ENCODE peak calls at places on chromosomes 1 and 21, in four cellular contexts. T is naive thymus-derived CD4-positive, alpha-beta T cell; A is upper lobe of right lung; P is Peyer's patch. E is an unnamed sample.

GRCh38 chr1:53484705-53485477 is 25.7 kb downstream of the DMRTB1 start:
- DNase-seq in T (no peak), A (no peak), P (no peak), E (no peak)

GRCh38 chr1:234535208-234535607 is 56.2 kb upstream of the TARBP1 start:
- DNase-seq in T (no peak), A (no peak), P (no peak), E (no peak)

GRCh38 chr1:162391790-162392563 is 10.4 kb downstream of the C1orf226 start:
- DNase-seq in T (no peak), A (no peak), P (no peak), E (no peak)

GRCh38 chr21:40631201-40631600 is 215.8 kb downstream of the DSCAM start:
- DNase-seq in T (no peak), A (no peak), P (no peak), E (no peak)

GRCh38 chr1:206460846-206461426 is 9.3 kb upstream of the IKBKE start:
- DNase-seq in T (no peak), A (peak; percentile 61), P (no peak), E (no peak)

GRCh38 chr1:200556005-200556404 is 64.5 kb downstream of the KIF14 start:
- DNase-seq in T (no peak), A (no peak), P (no peak), E (no peak)

GRCh38 chr1:119659628-119660027 is 11.6 kb upstream of the ZNF697 start:
- DNase-seq in T (no peak), A (no peak), P (no peak), E (peak; percentile 47)

GRCh38 chr1:24988560-24988912 is 58.5 kb upstream of the RUNX3 start:
- DNase-seq in T (no peak), A (no peak), P (no peak), E (no peak)

GRCh38 chr1:12206238-12206637 is 23.6 kb upstream of the VPS13D start:
- DNase-seq in T (no peak), A (no peak), P (no peak), E (no peak)

GRCh38 chr1:31955917-31956736 is 18.0 kb upstream of the PTP4A2 start:
- DNase-seq in T (peak; percentile 44), A (peak; percentile 85), P (peak; percentile 81), E (peak; percentile 86)

GRCh38 chr1:61490924-61491323 is 234.0 kb downstream of the TM2D1 start:
- DNase-seq in T (no peak), A (no peak), P (no peak), E (no peak)

GRCh38 chr21:46039891-46040660 is 57.8 kb upstream of the COL6A2 start:
- DNase-seq in T (no peak), A (no peak), P (no peak), E (no peak)

GRCh38 chr1:6599141-6599975 is 3.3 kb downstream of the KLHL21 start:
- DNase-seq in T (peak; percentile 69), A (no peak), P (peak; percentile 79), E (no peak)

GRCh38 chr1:32753532-32754281 is 51.1 kb upstream of the SYNC start:
- DNase-seq in T (peak; percentile 66), A (peak; percentile 88), P (peak; percentile 72), E (peak; percentile 82)

GRCh38 chr1:68811806-68812205 is 314.9 kb upstream of the DEPDC1 start:
- DNase-seq in T (no peak), A (no peak), P (no peak), E (no peak)

GRCh38 chr21:38351961-38352521 is 95.2 kb downstream of the KCNJ15 start:
- DNase-seq in T (no peak), A (no peak), P (no peak), E (no peak)

DNA sequence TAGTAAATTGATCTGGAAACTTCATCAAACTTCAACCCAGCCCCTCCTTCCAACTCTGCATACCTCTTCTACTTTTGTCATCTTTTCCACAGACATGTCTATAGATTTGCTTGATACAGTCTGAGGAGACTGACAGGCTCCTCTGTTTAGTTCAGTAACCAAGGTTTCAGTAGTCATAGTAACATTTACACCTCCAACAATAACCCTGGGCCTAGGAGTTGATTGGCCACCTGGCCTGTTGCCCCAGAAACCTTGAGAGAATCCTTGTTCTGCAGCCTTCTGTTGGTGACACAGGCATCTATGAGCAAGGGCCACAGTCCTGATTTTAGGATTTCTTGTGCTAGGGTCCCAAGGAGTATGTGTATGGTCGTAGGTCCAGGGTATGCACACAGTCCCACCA is at the start of gene CFAP141:
- DNase-seq in T (peak; percentile 13), A (no peak), P (no peak), E (no peak)
- H3K4me1 ChIP-seq in T (no peaks in the 10 kb centered on the region), A (no peaks in the 10 kb centered on the region), P (no peaks in the 10 kb centered on the region), E (no peaks in the 10 kb centered on the region)

DNA sequence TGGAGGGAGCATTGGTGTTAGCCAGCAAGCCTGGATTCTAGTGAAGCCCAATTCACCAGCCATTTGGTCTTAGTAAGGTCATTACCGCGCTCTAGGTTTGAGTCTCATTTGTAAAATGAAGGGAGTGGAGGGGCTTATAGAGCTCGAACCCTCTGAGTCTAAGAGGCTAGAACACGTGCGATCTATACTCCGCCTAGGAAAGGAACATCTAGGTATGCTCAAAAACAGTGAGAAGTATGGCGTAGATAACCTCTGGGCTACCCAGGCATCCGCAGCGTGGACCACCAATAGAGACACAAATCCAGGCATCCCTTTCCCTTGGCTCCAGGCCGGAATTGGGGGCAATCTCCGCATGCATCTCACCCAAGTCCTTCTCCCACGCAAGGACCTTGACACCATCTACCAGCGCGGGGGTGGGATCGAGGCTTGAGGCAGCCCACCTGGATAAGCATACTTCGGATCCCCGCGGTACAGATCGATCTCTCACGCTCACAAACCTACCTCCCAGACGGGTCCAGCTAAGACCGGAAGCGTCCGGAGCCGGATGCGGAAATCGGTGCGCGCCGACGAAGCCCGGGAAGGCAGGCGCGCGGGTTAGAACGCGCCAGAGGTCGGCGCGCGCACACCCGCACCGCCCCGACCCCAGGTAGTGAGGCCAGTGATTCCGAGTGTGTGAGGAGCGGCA is at the start of gene METTL25B:
- DNase-seq in T (peak; percentile 76), A (peak; percentile 94), P (peak; percentile 79), E (peak; percentile 89)
- H3K4me1 ChIP-seq in T (peaks cover 40% of the 10 kb centered on the region), A (peaks cover 39% of the 10 kb centered on the region), P (peaks cover 32% of the 10 kb centered on the region), E (peaks cover 48% of the 10 kb centered on the region)

DNA sequence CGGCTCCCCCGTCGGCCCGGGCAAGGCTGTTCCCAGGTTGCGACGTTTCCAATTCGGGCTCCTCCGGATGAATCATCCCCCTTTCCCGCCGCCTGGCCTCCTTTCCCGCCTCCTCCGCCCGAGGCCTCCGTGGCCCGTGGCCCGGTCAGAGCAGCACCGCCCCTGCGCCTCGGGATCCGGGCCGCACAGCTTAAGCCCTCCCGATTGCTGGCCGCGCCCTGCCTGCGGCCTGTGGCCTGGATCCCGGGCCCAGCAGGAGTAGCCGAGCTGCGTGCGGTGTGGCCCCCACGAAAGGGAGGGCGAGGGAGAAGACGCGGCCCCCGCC is 1.1 kb downstream of the TMEM200B start:
- DNase-seq in T (no peak), A (peak; percentile 70), P (no peak), E (peak; percentile 50)
- H3K4me1 ChIP-seq in T (peaks cover 6% of the 10 kb centered on the region), A (peaks cover 18% of the 10 kb centered on the region), P (peaks cover 16% of the 10 kb centered on the region), E (peaks cover 27% of the 10 kb centered on the region)

GRCh38 chr1:207811319-207811718 is 59.5 kb downstream of the CD46 start:
- DNase-seq in T (no peak), A (no peak), P (no peak), E (no peak)

GRCh38 chr1:207808911-207809555 is 57.2 kb downstream of the CD46 start:
- DNase-seq in T (no peak), A (no peak), P (no peak), E (no peak)

GRCh38 chr1:207811920-207812720 is 60.3 kb downstream of the CD46 start:
- DNase-seq in T (no peak), A (peak; percentile 84), P (no peak), E (peak; percentile 81)

GRCh38 chr1:207810173-207810572 is 58.3 kb downstream of the CD46 start:
- DNase-seq in T (no peak), A (no peak), P (no peak), E (no peak)

DNA sequence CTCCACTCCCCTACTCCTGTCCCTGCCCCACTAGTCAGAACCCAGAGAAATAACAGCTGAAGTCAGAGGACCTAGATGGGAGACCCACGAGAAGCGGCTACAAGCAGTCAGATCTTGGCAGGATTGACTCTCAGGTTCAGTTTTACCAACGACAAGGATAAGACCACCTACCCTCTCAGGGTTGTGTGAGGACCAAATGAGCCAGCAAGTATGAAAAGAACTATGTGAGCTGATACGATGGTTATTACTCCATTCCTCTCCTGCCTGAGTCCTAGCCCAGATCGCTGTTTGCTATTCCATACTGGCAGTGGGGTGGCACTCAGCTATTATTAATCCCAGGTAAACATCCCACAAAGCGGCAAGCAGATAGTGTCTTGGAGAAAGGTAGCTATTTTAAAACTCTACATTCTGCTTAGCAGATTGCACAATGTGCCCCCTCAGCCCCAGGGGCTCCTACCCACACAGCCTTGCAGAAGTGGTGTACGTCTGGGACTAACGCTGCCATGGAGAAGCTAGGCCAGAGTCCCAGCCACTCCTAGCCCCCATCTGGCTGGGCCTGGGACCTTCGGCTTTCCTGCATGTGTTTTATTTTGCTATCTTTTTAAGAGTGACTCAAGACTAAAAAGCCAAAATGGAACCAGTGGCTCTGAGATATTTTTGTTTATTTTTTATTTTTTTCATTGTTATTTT is 58.9 kb downstream of the CD46 start:
- DNase-seq in T (no peak), A (no peak), P (no peak), E (no peak)
- H3K4me1 ChIP-seq in T (peaks cover 18% of the 10 kb centered on the region), A (peaks cover 100% of the 10 kb centered on the region), P (peaks cover 24% of the 10 kb centered on the region), E (peaks cover 100% of the 10 kb centered on the region)

GRCh38 chr1:2557146-2558029 is 1.2 kb downstream of the TNFRSF14 start:
- DNase-seq in T (no peak), A (no peak), P (no peak), E (no peak)

GRCh38 chr1:2555634-2556276 is 416 bp upstream of the TNFRSF14 start:
- DNase-seq in T (peak; percentile 56), A (peak; percentile 94), P (peak; percentile 92), E (peak; percentile 93)

GRCh38 chr1:2556277-2557145 is at the start of gene TNFRSF14:
- DNase-seq in T (peak; percentile 79), A (peak; percentile 84), P (peak; percentile 84), E (peak; percentile 80)

GRCh38 chr1:2553871-2554620 is 2.1 kb upstream of the TNFRSF14 start:
- DNase-seq in T (no peak), A (no peak), P (no peak), E (no peak)

DNA sequence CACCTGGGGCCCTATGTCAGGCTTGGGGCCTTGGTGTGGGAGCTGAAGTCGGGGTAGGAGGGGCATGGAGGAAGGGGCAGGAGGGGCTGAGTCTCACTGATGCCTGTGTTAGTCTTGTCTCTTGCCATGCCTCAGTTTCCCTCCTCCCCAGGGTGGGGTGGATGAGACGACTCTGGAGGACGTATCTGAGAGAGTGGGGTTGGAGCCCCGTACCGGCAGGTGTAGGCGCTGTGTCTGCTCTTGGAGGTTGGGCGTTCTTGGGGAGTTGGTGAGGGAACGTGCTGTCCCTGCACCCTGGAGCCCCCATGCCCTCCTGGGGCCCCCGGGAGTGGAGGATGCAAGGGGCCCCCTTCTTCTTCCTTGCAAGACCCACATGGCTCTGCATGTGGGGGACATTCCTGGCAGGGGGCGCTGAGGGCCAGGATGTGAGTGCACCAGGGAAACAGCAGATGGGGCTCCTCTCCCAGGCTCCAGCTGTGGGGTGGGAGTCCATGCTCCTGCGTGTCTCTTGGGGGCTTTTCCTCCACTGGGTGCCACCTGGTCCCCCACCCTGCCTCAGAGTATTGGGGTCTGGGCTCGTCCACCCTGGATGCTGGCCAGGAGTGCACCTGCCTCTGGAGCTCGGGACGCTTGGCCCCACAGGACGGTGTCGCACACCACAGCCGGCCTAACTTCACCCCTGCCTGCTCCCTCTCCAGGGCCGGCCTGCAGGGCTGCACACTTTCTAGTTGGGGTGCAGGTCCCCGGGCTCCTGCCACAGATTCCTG is 1.4 kb upstream of the TNFRSF14 start:
- DNase-seq in T (peak; percentile 56), A (no peak), P (peak; percentile 75), E (no peak)
- H3K4me1 ChIP-seq in T (peaks cover 25% of the 10 kb centered on the region), A (peaks cover 30% of the 10 kb centered on the region), P (peaks cover 19% of the 10 kb centered on the region), E (peaks cover 41% of the 10 kb centered on the region)

GRCh38 chr1:203151362-203152157 is 24.0 kb downstream of the ADORA1 start:
- DNase-seq in T (no peak), A (no peak), P (no peak), E (peak; percentile 5)
- H3K4me1 ChIP-seq in T (no peaks in the 10 kb centered on the region), A (peaks cover 18% of the 10 kb centered on the region), P (no peaks in the 10 kb centered on the region), E (peaks cover 9% of the 10 kb centered on the region)

E was measured in lower lobe of right lung.